ENCODE peak calls at places on chromosomes 5 and 9, in eight cellular contexts. Q is A549, K is foreskin fibroblast, A is OCI-LY7, S is spleen, Y is fibroblast of the aortic adventitia, V is BJ, I is BE2C. X is an unnamed sample.

GRCh38 chr5:61429906-61430305 is 97.8 kb downstream of the ZSWIM6 start:
- DNase-seq in Q (no peak), K (no peak), A (no peak), S (no peak), Y (no peak), V (no peak), I (no peak), X (no peak)

GRCh38 chr5:75185763-75186162 is 50.9 kb downstream of the ANKRD31 start:
- DNase-seq in Q (no peak), K (no peak), A (no peak), S (no peak), Y (no peak), V (no peak), I (no peak), X (no peak)

GRCh38 chr5:141677415-141677814 is 4.6 kb downstream of the ARAP3 start:
- DNase-seq in Q (no peak), K (no peak), A (peak; percentile 39), S (no peak), Y (no peak), V (no peak), I (peak; percentile 58), X (no peak)

GRCh38 chr5:80245986-80246781 is 9.7 kb downstream of the SERINC5 start:
- DNase-seq in Q (no peak), K (no peak), A (no peak), S (no peak), Y (peak; percentile 85), V (no peak), I (no peak), X (peak; percentile 37)

GRCh38 chr9:131290039-131290766 is 680 bp downstream of the PLPP7 start:
- DNase-seq in Q (no peak), K (no peak), A (no peak), S (no peak), Y (peak; percentile 14), V (no peak), I (peak; percentile 49), X (no peak)

GRCh38 chr9:76294301-76294700 is 99.9 kb downstream of the RFK start:
- DNase-seq in Q (no peak), K (no peak), A (no peak), S (no peak), Y (no peak), V (no peak), I (no peak), X (no peak)

GRCh38 chr5:55700745-55701144 is 11.4 kb downstream of the SLC38A9 start:
- DNase-seq in Q (no peak), K (no peak), A (no peak), S (no peak), Y (no peak), V (no peak), I (no peak), X (no peak)

GRCh38 chr5:143698534-143698933 is 113.4 kb upstream of the HMHB1 start:
- DNase-seq in Q (no peak), K (no peak), A (no peak), S (no peak), Y (no peak), V (no peak), I (no peak), X (no peak)

GRCh38 chr9:129567842-129568559 is 52.9 kb downstream of the C9orf50 start:
- DNase-seq in Q (peak; percentile 92), K (peak; percentile 76), A (no peak), S (no peak), Y (peak; percentile 59), V (no peak), I (no peak), X (peak; percentile 10)

GRCh38 chr5:110442856-110443255 is 283.6 kb downstream of the TMEM232 start:
- DNase-seq in Q (no peak), K (no peak), A (no peak), S (peak; percentile 44), Y (no peak), V (no peak), I (no peak), X (no peak)

GRCh38 chr9:106846847-106847246 is 16.1 kb upstream of the ZNF462 start:
- DNase-seq in Q (no peak), K (peak; percentile 53), A (no peak), S (no peak), Y (no peak), V (no peak), I (no peak), X (no peak)

GRCh38 chr9:78261403-78262001 is 25.6 kb downstream of the CEP78 start:
- DNase-seq in Q (peak; percentile 36), K (peak; percentile 16), A (peak; percentile 54), S (no peak), Y (peak; percentile 75), V (no peak), I (no peak), X (no peak)

GRCh38 chr5:128927644-128928043 is 37.6 kb upstream of the SLC27A6 start:
- DNase-seq in Q (no peak), K (no peak), A (no peak), S (no peak), Y (no peak), V (no peak), I (no peak), X (no peak)

GRCh38 chr5:59099270-59099994 is 516.6 kb downstream of the RAB3C start:
- DNase-seq in Q (peak; percentile 95), K (peak; percentile 81), A (no peak), S (no peak), Y (peak; percentile 61), V (no peak), I (no peak), X (peak; percentile 46)

GRCh38 chr5:1005904-1006655 is 2.5 kb upstream of the NKD2 start:
- DNase-seq in Q (no peak), K (no peak), A (no peak), S (peak; percentile 69), Y (no peak), V (no peak), I (no peak), X (no peak)

GRCh38 chr5:93100433-93100832 is 480.6 kb downstream of the NR2F1-AS1 start:
- DNase-seq in Q (no peak), K (peak; percentile 77), A (no peak), S (no peak), Y (peak; percentile 51), V (peak; percentile 62), I (no peak), X (peak; percentile 68)

GRCh38 chr5:146903789-146904188 is 25.2 kb upstream of the PPP2R2B start:
- DNase-seq in Q (no peak), K (no peak), A (no peak), S (no peak), Y (no peak), V (no peak), I (no peak), X (no peak)

GRCh38 chr9:107983191-107983603 is 493.6 kb upstream of the KLF4 start:
- DNase-seq in Q (no peak), K (peak; percentile 63), A (no peak), S (no peak), Y (peak; percentile 75), V (peak; percentile 20), I (no peak), X (peak; percentile 33)

GRCh38 chr9:74528207-74528606 is 31.1 kb downstream of the RORB start:
- DNase-seq in Q (no peak), K (no peak), A (no peak), S (no peak), Y (no peak), V (no peak), I (no peak), X (no peak)

GRCh38 chr5:145797336-145797735 is 37.8 kb downstream of the PRELID2 start:
- DNase-seq in Q (no peak), K (peak; percentile 40), A (no peak), S (no peak), Y (peak; percentile 12), V (no peak), I (no peak), X (no peak)

DNA sequence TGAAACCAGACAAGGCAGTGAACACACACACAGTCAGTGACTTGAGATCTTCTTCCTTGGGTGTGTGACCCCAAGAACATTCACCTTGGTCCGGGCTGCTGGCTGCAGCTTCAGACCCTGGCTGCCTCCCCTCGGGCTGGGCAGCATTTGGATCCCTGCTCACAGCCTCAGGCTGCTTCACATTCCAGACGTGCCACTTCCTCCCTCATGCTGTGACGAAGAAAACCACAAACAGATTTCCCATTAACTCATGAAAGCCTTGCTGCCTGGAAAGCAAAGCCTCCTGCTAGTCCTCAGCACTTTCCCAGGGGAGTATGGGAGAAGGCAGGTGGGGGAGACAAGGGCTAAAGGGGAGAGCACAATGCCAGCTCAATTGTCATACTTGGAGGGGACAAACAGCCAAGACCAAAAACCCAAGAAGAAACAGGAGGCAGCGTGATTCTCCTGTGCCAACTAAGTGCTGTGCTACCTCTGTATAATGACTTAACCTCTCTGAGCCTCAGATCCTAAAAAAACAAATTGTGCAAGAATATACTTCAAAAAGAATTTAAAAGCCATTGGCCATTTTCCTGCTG is 594.6 kb upstream of the BRINP1 start:
- DNase-seq in Q (peak; percentile 68), K (peak; percentile 77), A (no peak), S (no peak), Y (peak; percentile 77), V (peak; percentile 88), I (no peak), X (peak; percentile 94)
- H3K4me3 ChIP-seq in Q (no peak overlapping the region), K (peak overlapping the region; percentile 4), A (no peak overlapping the region), S (no peak overlapping the region), Y (no peak overlapping the region), V (no peak overlapping the region), I (no peak overlapping the region), X (peak overlapping the region; percentile 13)

GRCh38 chr9:22005083-22005699 is 3.9 kb downstream of the CDKN2B start:
- DNase-seq in Q (no peak), K (peak; percentile 21), A (peak; percentile 47), S (no peak), Y (peak; percentile 9), V (no peak), I (peak; percentile 36), X (no peak)
- TF ChIP-seq CTCF in Q (no peak), K (peak; percentile 5), A (peak; percentile 29), S (no peak), Y (no peak), V (no peak), I (peak; percentile 38), X (no peak)

GRCh38 chr5:2748841-2749513 is 2.5 kb downstream of the IRX2 start:
- DNase-seq in Q (no peak), K (no peak), A (no peak), S (no peak), Y (no peak), V (no peak), I (no peak), X (no peak)

GRCh38 chr5:2744485-2744884 is 7.0 kb downstream of the IRX2 start:
- DNase-seq in Q (no peak), K (no peak), A (no peak), S (no peak), Y (no peak), V (no peak), I (no peak), X (no peak)

GRCh38 chr5:2747372-2748179 is 3.9 kb downstream of the IRX2 start:
- DNase-seq in Q (no peak), K (no peak), A (no peak), S (no peak), Y (no peak), V (no peak), I (no peak), X (no peak)

GRCh38 chr5:2748180-2748840 is 3.2 kb downstream of the IRX2 start:
- DNase-seq in Q (no peak), K (no peak), A (no peak), S (no peak), Y (no peak), V (no peak), I (no peak), X (no peak)

GRCh38 chr5:2746642-2747041 is 4.8 kb downstream of the IRX2 start:
- DNase-seq in Q (no peak), K (no peak), A (no peak), S (no peak), Y (peak; percentile 10), V (no peak), I (no peak), X (no peak)
- H3K4me3 ChIP-seq in Q (no peak overlapping the region), K (no peak overlapping the region), A (no peak overlapping the region), S (no peak overlapping the region), Y (no peak overlapping the region), V (no peak overlapping the region), I (no peak overlapping the region), X (no peak overlapping the region)

GRCh38 chr9:35726876-35727438 is 5.0 kb downstream of the TLN1 start:
- DNase-seq in Q (peak; percentile 49), K (peak; percentile 50), A (peak; percentile 72), S (peak; percentile 87), Y (peak; percentile 53), V (no peak), I (no peak), X (peak; percentile 29)
- TF ChIP-seq CTCF in Q (no peak), K (no peak), A (peak; percentile 75), S (no peak), Y (no peak), V (peak; percentile 38), I (no peak), X (peak; percentile 37)